ENCODE peak calls at places on chromosome 4, in nine cellular contexts. One of them, this sample, is unnamed.

GRCh38 chr4:149933883-149934282 is 118.2 kb upstream of the IQCM start:
- DNase-seq in astrocyte: peak
- DNase-seq in mucosa of descending colon: no peak
- DNase-seq in A549: no peak
- DNase-seq in heart left ventricle: no peak
- DNase-seq in AG04450: no peak
- DNase-seq in breast epithelium: no peak
- DNase-seq in pancreas: no peak
- DNase-seq in upper lobe of right lung: no peak
- DNase-seq in this sample: no peak

GRCh38 chr4:48931459-48931858 is 24.9 kb upstream of the OCIAD2 start:
- DNase-seq in A549: no peak
- DNase-seq in mucosa of descending colon: no peak
- DNase-seq in heart left ventricle: no peak
- DNase-seq in pancreas: no peak
- DNase-seq in breast epithelium: no peak
- DNase-seq in astrocyte: no peak
- DNase-seq in AG04450: no peak
- DNase-seq in upper lobe of right lung: no peak
- DNase-seq in this sample: no peak

GRCh38 chr4:127632420-127633403 is at the start of gene INTU:
- DNase-seq in heart left ventricle: peak
- DNase-seq in mucosa of descending colon: peak
- DNase-seq in pancreas: peak
- DNase-seq in breast epithelium: peak
- DNase-seq in upper lobe of right lung: peak
- DNase-seq in A549: peak
- DNase-seq in astrocyte: peak
- DNase-seq in AG04450: peak
- DNase-seq in this sample: peak

GRCh38 chr4:86319390-86319789 is 40.5 kb downstream of the MAPK10 start:
- DNase-seq in astrocyte: no peak
- DNase-seq in breast epithelium: no peak
- DNase-seq in upper lobe of right lung: no peak
- DNase-seq in mucosa of descending colon: no peak
- DNase-seq in heart left ventricle: no peak
- DNase-seq in A549: no peak
- DNase-seq in pancreas: no peak
- DNase-seq in AG04450: no peak
- DNase-seq in this sample: no peak

GRCh38 chr4:151530230-151530629 is 121.3 kb downstream of the FHIP1A start:
- DNase-seq in upper lobe of right lung: no peak
- DNase-seq in mucosa of descending colon: no peak
- DNase-seq in A549: no peak
- DNase-seq in AG04450: no peak
- DNase-seq in breast epithelium: no peak
- DNase-seq in heart left ventricle: no peak
- DNase-seq in astrocyte: peak
- DNase-seq in pancreas: no peak
- DNase-seq in this sample: no peak

GRCh38 chr4:14096406-14096965 is 469.0 kb upstream of the BOD1L1 start:
- DNase-seq in mucosa of descending colon: no peak
- DNase-seq in upper lobe of right lung: no peak
- DNase-seq in pancreas: no peak
- DNase-seq in breast epithelium: no peak
- DNase-seq in heart left ventricle: no peak
- DNase-seq in A549: no peak
- DNase-seq in astrocyte: peak
- DNase-seq in AG04450: peak
- DNase-seq in this sample: no peak

GRCh38 chr4:38150766-38151165 is 190.6 kb downstream of the PTTG2 start:
- DNase-seq in AG04450: no peak
- DNase-seq in A549: no peak
- DNase-seq in heart left ventricle: no peak
- DNase-seq in upper lobe of right lung: no peak
- DNase-seq in astrocyte: peak
- DNase-seq in mucosa of descending colon: no peak
- DNase-seq in breast epithelium: no peak
- DNase-seq in pancreas: no peak
- DNase-seq in this sample: no peak

GRCh38 chr4:153620352-153620751 is 63.7 kb upstream of the TLR2 start:
- DNase-seq in astrocyte: no peak
- DNase-seq in A549: no peak
- DNase-seq in pancreas: no peak
- DNase-seq in breast epithelium: no peak
- DNase-seq in upper lobe of right lung: no peak
- DNase-seq in heart left ventricle: no peak
- DNase-seq in AG04450: peak
- DNase-seq in mucosa of descending colon: no peak
- DNase-seq in this sample: no peak

GRCh38 chr4:151738706-151739105 is 22.1 kb downstream of the GATB start:
- DNase-seq in breast epithelium: no peak
- DNase-seq in AG04450: no peak
- DNase-seq in astrocyte: no peak
- DNase-seq in upper lobe of right lung: no peak
- DNase-seq in pancreas: no peak
- DNase-seq in mucosa of descending colon: no peak
- DNase-seq in A549: no peak
- DNase-seq in heart left ventricle: no peak
- DNase-seq in this sample: no peak

GRCh38 chr4:69322055-69322454 is 41.8 kb downstream of the UGT2B28 start:
- DNase-seq in heart left ventricle: no peak
- DNase-seq in pancreas: no peak
- DNase-seq in AG04450: no peak
- DNase-seq in upper lobe of right lung: no peak
- DNase-seq in astrocyte: peak
- DNase-seq in A549: no peak
- DNase-seq in breast epithelium: no peak
- DNase-seq in mucosa of descending colon: no peak
- DNase-seq in this sample: no peak

GRCh38 chr4:125368161-125368560 is 53.4 kb downstream of the FAT4 start:
- DNase-seq in AG04450: peak
- DNase-seq in A549: no peak
- DNase-seq in mucosa of descending colon: no peak
- DNase-seq in breast epithelium: no peak
- DNase-seq in upper lobe of right lung: no peak
- DNase-seq in pancreas: no peak
- DNase-seq in astrocyte: peak
- DNase-seq in heart left ventricle: no peak
- DNase-seq in this sample: no peak
- H3K4me3 ChIP-seq in AG04450: peak
- H3K4me3 ChIP-seq in A549: no peak
- H3K4me3 ChIP-seq in mucosa of descending colon: no peak
- H3K4me3 ChIP-seq in breast epithelium: peak
- H3K4me3 ChIP-seq in upper lobe of right lung: peak
- H3K4me3 ChIP-seq in pancreas: no peak
- H3K4me3 ChIP-seq in astrocyte: peak
- H3K4me3 ChIP-seq in heart left ventricle: no peak
- H3K4me3 ChIP-seq in this sample: no peak

GRCh38 chr4:15675363-15675762 is 6.3 kb upstream of the FAM200B start:
- DNase-seq in heart left ventricle: no peak
- DNase-seq in upper lobe of right lung: no peak
- DNase-seq in mucosa of descending colon: no peak
- DNase-seq in astrocyte: no peak
- DNase-seq in AG04450: no peak
- DNase-seq in breast epithelium: no peak
- DNase-seq in A549: no peak
- DNase-seq in pancreas: no peak
- DNase-seq in this sample: no peak

GRCh38 chr4:15674926-15675325 is 6.7 kb upstream of the FAM200B start:
- DNase-seq in mucosa of descending colon: no peak
- DNase-seq in pancreas: no peak
- DNase-seq in upper lobe of right lung: no peak
- DNase-seq in A549: no peak
- DNase-seq in astrocyte: no peak
- DNase-seq in AG04450: no peak
- DNase-seq in breast epithelium: no peak
- DNase-seq in heart left ventricle: no peak
- DNase-seq in this sample: no peak

GRCh38 chr4:15676899-15677298 is 4.7 kb upstream of the FAM200B start:
- DNase-seq in upper lobe of right lung: no peak
- DNase-seq in mucosa of descending colon: no peak
- DNase-seq in pancreas: no peak
- DNase-seq in AG04450: no peak
- DNase-seq in heart left ventricle: no peak
- DNase-seq in breast epithelium: no peak
- DNase-seq in astrocyte: no peak
- DNase-seq in A549: no peak
- DNase-seq in this sample: no peak

GRCh38 chr4:15677507-15677988 is 4.1 kb upstream of the FAM200B start:
- DNase-seq in upper lobe of right lung: no peak
- DNase-seq in A549: peak
- DNase-seq in astrocyte: peak
- DNase-seq in mucosa of descending colon: no peak
- DNase-seq in breast epithelium: no peak
- DNase-seq in pancreas: no peak
- DNase-seq in heart left ventricle: no peak
- DNase-seq in AG04450: no peak
- DNase-seq in this sample: no peak

GRCh38 chr4:15676039-15676438 is 5.6 kb upstream of the FAM200B start:
- DNase-seq in upper lobe of right lung: no peak
- DNase-seq in heart left ventricle: no peak
- DNase-seq in A549: no peak
- DNase-seq in breast epithelium: no peak
- DNase-seq in astrocyte: no peak
- DNase-seq in pancreas: no peak
- DNase-seq in AG04450: no peak
- DNase-seq in mucosa of descending colon: no peak
- DNase-seq in this sample: no peak
- H3K4me3 ChIP-seq in upper lobe of right lung: no peak
- H3K4me3 ChIP-seq in heart left ventricle: no peak
- H3K4me3 ChIP-seq in A549: no peak
- H3K4me3 ChIP-seq in breast epithelium: no peak
- H3K4me3 ChIP-seq in astrocyte: no peak
- H3K4me3 ChIP-seq in pancreas: no peak
- H3K4me3 ChIP-seq in AG04450: no peak
- H3K4me3 ChIP-seq in mucosa of descending colon: no peak
- H3K4me3 ChIP-seq in this sample: no peak

DNA sequence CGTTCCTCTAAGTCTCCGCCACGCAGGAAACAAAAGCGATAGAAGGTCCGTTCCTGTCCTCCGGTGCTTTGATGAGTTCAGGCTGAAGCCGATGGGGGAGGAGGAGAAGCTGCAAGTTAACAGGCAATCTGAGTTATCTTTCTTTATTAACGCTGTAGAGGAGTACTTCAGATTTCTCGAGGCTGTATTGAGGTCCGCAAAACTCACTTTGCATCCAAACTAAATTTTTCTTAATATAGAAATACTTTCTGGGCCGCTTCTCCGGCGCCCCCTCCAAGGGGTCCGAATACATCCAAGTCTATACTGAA is 395 bp upstream of the SOWAHB start:
- DNase-seq in upper lobe of right lung: no peak
- DNase-seq in pancreas: no peak
- DNase-seq in AG04450: no peak
- DNase-seq in mucosa of descending colon: no peak
- DNase-seq in A549: no peak
- DNase-seq in heart left ventricle: no peak
- DNase-seq in breast epithelium: no peak
- DNase-seq in astrocyte: no peak
- DNase-seq in this sample: no peak
- H3K4me3 ChIP-seq in upper lobe of right lung: peak
- H3K4me3 ChIP-seq in pancreas: peak
- H3K4me3 ChIP-seq in AG04450: peak
- H3K4me3 ChIP-seq in mucosa of descending colon: peak
- H3K4me3 ChIP-seq in A549: peak
- H3K4me3 ChIP-seq in heart left ventricle: peak
- H3K4me3 ChIP-seq in breast epithelium: peak
- H3K4me3 ChIP-seq in astrocyte: peak
- H3K4me3 ChIP-seq in this sample: peak

DNA sequence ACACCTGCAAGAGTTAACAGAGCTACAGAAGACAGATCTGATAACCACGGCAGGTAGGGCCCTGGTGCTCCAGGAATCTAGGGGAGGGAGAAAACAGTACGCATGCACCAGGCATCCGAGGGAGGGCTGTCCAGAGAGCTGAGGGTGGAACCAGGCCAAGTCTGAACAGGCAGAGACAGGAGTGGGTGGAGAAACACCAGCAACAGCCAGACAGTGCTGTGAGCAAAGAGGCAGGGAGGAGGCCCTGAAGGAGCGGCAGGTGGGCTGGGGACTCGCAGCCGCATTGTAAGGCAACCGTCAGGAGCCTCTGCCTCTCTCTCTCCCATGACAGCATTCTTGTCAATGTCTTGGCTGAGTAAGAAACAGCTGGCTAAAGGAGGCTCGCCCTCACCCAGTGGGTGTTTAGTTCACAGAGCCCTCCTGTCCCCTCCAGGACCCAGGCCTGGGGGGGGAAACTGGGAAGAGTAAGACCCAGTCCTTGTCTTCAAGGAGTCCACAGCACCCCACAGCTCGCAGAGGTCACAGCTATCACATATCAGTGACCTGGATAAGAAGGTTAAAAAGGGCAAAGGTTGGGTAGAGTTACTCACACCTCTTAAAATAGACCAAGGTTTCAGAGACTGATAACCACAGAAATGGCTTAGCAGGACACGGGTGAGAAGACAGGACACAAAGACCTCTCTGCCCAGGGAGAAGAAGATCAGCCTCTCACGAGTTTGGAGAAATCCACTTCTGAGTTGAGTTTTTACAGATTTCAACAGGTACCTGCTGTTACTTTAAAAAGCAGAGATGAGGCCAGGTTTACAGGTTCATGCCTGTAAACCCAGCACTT is 10.5 kb downstream of the ACSL1 start:
- DNase-seq in pancreas: peak
- DNase-seq in mucosa of descending colon: peak
- DNase-seq in astrocyte: peak
- DNase-seq in breast epithelium: peak
- DNase-seq in upper lobe of right lung: peak
- DNase-seq in heart left ventricle: peak
- DNase-seq in A549: no peak
- DNase-seq in AG04450: no peak
- DNase-seq in this sample: peak
- H3K4me3 ChIP-seq in pancreas: no peak
- H3K4me3 ChIP-seq in mucosa of descending colon: no peak
- H3K4me3 ChIP-seq in astrocyte: no peak
- H3K4me3 ChIP-seq in breast epithelium: peak
- H3K4me3 ChIP-seq in upper lobe of right lung: peak
- H3K4me3 ChIP-seq in heart left ventricle: no peak
- H3K4me3 ChIP-seq in A549: no peak
- H3K4me3 ChIP-seq in AG04450: no peak
- H3K4me3 ChIP-seq in this sample: no peak

DNA sequence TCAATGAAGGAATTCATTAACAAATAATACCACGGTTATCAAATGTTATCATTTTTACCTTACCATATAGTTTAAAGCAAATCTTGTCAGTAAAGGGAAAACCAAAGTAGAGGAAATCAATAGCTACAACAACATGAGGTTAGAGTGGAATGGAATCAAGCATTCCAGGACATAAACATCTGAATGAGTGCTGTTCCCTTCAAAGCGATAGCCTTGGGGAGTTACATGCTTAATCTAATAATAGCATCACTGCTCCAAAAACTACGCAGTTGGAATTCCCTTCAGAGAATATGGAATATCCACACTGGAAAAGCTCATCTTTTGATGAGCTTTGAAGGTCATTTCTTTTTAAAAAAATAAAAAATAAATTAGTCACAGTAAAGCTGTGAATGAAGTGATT is 31.2 kb downstream of the PDE5A start:
- DNase-seq in A549: no peak
- DNase-seq in upper lobe of right lung: no peak
- DNase-seq in breast epithelium: no peak
- DNase-seq in mucosa of descending colon: no peak
- DNase-seq in astrocyte: peak
- DNase-seq in heart left ventricle: no peak
- DNase-seq in AG04450: no peak
- DNase-seq in pancreas: no peak
- DNase-seq in this sample: no peak
- H3K4me3 ChIP-seq in A549: no peak
- H3K4me3 ChIP-seq in upper lobe of right lung: no peak
- H3K4me3 ChIP-seq in breast epithelium: no peak
- H3K4me3 ChIP-seq in mucosa of descending colon: no peak
- H3K4me3 ChIP-seq in astrocyte: no peak
- H3K4me3 ChIP-seq in heart left ventricle: no peak
- H3K4me3 ChIP-seq in AG04450: no peak
- H3K4me3 ChIP-seq in pancreas: no peak
- H3K4me3 ChIP-seq in this sample: no peak

This sample was measured in right cardiac atrium.